ENCODE peak calls at places on chromosomes 11 and 22, in four cellular contexts. O, W, P and B are unnamed samples.

GRCh38 chr11:131688056-131688693 is 317.8 kb downstream of the NTM start:
- DNase-seq in O (no peak), W (no peak), P (peak; percentile 50), B (peak; percentile 42)

GRCh38 chr11:8258771-8259170 is 4.9 kb downstream of the LMO1 start:
- DNase-seq in O (no peak), W (no peak), P (peak; percentile 19), B (no peak)

GRCh38 chr11:8807544-8808225 is 103.3 kb upstream of the AKIP1 start:
- DNase-seq in O (no peak), W (peak; percentile 53), P (peak; percentile 56), B (no peak)

GRCh38 chr11:75162954-75163353 is 12.0 kb downstream of the SLCO2B1 start:
- DNase-seq in O (no peak), W (no peak), P (no peak), B (no peak)

GRCh38 chr11:129652828-129653227 is 162.8 kb upstream of the TMEM45B start:
- DNase-seq in O (no peak), W (no peak), P (no peak), B (no peak)

GRCh38 chr11:116454951-116455350 is 317.8 kb downstream of the BUD13 start:
- DNase-seq in O (no peak), W (no peak), P (no peak), B (no peak)

GRCh38 chr11:116071241-116071640 is 567.0 kb upstream of the CADM1 start:
- DNase-seq in O (no peak), W (no peak), P (no peak), B (no peak)

GRCh38 chr11:105202844-105203548 is 63.4 kb upstream of the CARD18 start:
- DNase-seq in O (no peak), W (no peak), P (no peak), B (peak; percentile 27)

GRCh38 chr22:19289475-19290161 is 1.9 kb downstream of the CLTCL1 start:
- DNase-seq in O (no peak), W (no peak), P (no peak), B (no peak)

GRCh38 chr11:10641314-10642206 is 52.0 kb downstream of the IRAG1 start:
- DNase-seq in O (no peak), W (no peak), P (no peak), B (no peak)
- H3K4me1 ChIP-seq in O (no peaks in the 10 kb centered on the region), W (peaks cover 5% of the 10 kb centered on the region), P (peaks cover 34% of the 10 kb centered on the region), B (no peaks in the 10 kb centered on the region)

GRCh38 chr11:57085604-57086003 is 96.1 kb upstream of the LRRC55 start:
- DNase-seq in O (no peak), W (no peak), P (no peak), B (no peak)
- TF ChIP-seq CTCF in O (no peak), W (no peak), P (no peak), B (no peak)

DNA sequence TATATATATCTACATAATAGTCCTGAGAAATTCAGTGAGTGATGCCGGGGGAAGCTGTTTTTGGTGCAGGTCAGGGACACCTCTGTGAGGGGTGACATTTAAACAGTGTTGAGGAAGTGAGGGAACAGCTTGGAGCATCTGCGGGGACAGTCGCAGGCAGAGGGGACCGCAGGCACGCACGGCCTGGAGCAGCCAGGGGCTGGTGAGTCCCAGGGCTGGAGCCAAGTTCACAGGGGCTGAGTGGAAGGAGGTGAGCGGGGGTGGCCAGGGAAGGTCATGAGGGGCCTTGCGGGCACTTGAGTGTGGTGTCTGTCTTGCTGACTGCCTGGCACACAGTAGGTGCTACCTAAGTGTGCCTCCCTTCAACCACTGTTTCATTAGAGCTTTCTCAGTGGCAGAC is 65.4 kb downstream of the TSPAN18 start:
- DNase-seq in O (no peak), W (no peak), P (no peak), B (no peak)
- H3K4me1 ChIP-seq in O (no peaks in the 10 kb centered on the region), W (no peaks in the 10 kb centered on the region), P (no peaks in the 10 kb centered on the region), B (no peaks in the 10 kb centered on the region)

GRCh38 chr11:34732831-34733230 is 111.9 kb downstream of the EHF start:
- DNase-seq in O (no peak), W (no peak), P (no peak), B (no peak)
- TF ChIP-seq CTCF in O (no peak), W (no peak), P (no peak), B (no peak)

DNA sequence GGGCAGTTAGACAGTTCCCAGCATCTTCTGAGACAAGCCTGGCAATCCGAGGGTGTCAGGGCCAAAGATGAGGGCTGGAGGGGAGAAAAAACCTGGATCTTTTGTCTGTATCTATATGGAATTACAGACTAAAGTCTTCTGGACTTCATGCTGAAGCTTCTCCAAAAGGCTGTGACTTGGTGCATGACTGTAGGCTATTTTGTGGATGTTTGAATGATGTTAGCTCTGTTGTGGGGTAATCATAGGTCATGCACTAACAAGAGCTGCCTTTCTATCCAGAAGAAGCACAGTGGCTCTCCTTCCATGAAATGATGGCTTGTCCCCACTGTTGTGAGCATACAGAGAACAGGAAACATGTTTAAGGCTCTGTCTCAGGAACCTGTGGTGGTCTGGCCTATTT is 263.3 kb upstream of the PLET1 start:
- DNase-seq in O (no peak), W (no peak), P (no peak), B (no peak)
- H3K4me1 ChIP-seq in O (peaks cover 4% of the 10 kb centered on the region), W (no peaks in the 10 kb centered on the region), P (peaks cover 7% of the 10 kb centered on the region), B (no peaks in the 10 kb centered on the region)

GRCh38 chr11:36278531-36279245 is 10.5 kb downstream of the COMMD9 start:
- DNase-seq in O (no peak), W (no peak), P (no peak), B (no peak)
- TF ChIP-seq CTCF in O (no peak), W (no peak), P (no peak), B (no peak)

DNA sequence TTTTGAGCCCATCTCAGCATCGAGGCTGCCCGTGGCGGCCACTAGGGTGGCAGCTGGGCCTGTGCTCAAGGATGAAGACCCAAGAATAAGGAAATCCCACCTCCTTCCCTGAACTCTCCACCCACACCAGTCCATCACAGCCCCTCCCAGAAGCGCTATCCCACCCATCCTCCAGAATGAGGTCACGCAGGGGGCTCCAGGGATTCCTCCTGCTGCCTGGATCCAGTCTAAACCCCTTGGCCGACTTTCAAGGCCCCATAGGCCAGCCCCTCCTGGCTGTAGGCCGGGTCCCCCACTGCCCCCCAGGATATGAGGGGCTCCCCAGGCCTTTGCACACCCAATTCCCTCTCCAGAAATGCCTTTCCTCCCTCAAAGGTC is 19.0 kb upstream of the SCGB1A1 start:
- DNase-seq in O (no peak), W (peak; percentile 59), P (no peak), B (peak; percentile 41)
- H3K4me1 ChIP-seq in O (peaks cover 26% of the 10 kb centered on the region), W (peaks cover 49% of the 10 kb centered on the region), P (peaks cover 49% of the 10 kb centered on the region), B (no peaks in the 10 kb centered on the region)